ENCODE peak calls at places on chromosomes 13 and 19, in seven cellular contexts. V, D, K, S, Q, F and Y are unnamed samples. For H3K4me1, the result is how much of the 10 kb centered on the place peaks cover.

GRCh38 chr13:84137292-84137691 is 255.0 kb upstream of the SLITRK1 start:
- DNase-seq in V (no peak), D (no peak), K (peak), S (no peak), Q (no peak), F (no peak), Y (no peak)

GRCh38 chr13:38566526-38566925 is 120.4 kb upstream of the FREM2 start:
- DNase-seq in V (no peak), D (no peak), K (no peak), S (no peak), Q (no peak), F (no peak), Y (peak)

GRCh38 chr13:27406178-27406939 is 18.1 kb upstream of the GTF3A start:
- DNase-seq in V (no peak), D (no peak), K (no peak), S (peak), Q (no peak), F (no peak), Y (peak)

GRCh38 chr13:33345842-33346241 is 60.3 kb upstream of the STARD13 start:
- DNase-seq in V (no peak), D (no peak), K (no peak), S (no peak), Q (no peak), F (no peak), Y (no peak)

GRCh38 chr13:107669356-107669755 is 546.0 kb downstream of the LIG4 start:
- DNase-seq in V (no peak), D (no peak), K (no peak), S (no peak), Q (no peak), F (no peak), Y (no peak)

GRCh38 chr19:46955114-46955812 is 64.4 kb upstream of the NPAS1 start:
- DNase-seq in V (no peak), D (no peak), K (no peak), S (no peak), Q (no peak), F (no peak), Y (no peak)

GRCh38 chr19:29145756-29146155 is 67.2 kb downstream of the UQCRFS1 start:
- DNase-seq in V (no peak), D (no peak), K (no peak), S (no peak), Q (no peak), F (no peak), Y (no peak)

GRCh38 chr13:83503424-83503823 is 378.9 kb downstream of the SLITRK1 start:
- DNase-seq in V (no peak), D (no peak), K (no peak), S (no peak), Q (no peak), F (no peak), Y (no peak)

GRCh38 chr13:83184819-83185218 is 697.5 kb downstream of the SLITRK1 start:
- DNase-seq in V (no peak), D (no peak), K (no peak), S (no peak), Q (no peak), F (no peak), Y (no peak)

GRCh38 chr13:69108486-69108885 is 999.1 kb upstream of the ATXN8OS start:
- DNase-seq in V (no peak), D (no peak), K (no peak), S (no peak), Q (no peak), F (no peak), Y (no peak)

GRCh38 chr19:54114340-54114826 is 1.1 kb downstream of the TFPT start:
- DNase-seq in V (peak), D (no peak), K (peak), S (no peak), Q (no peak), F (peak), Y (peak)

GRCh38 chr19:4694211-4694987 is 24.3 kb upstream of the MYDGF start:
- DNase-seq in V (no peak), D (peak), K (peak), S (peak), Q (peak), F (peak), Y (peak)

GRCh38 chr13:73223372-73223781 is 164.6 kb downstream of the KLF5 start:
- DNase-seq in V (no peak), D (no peak), K (no peak), S (no peak), Q (no peak), F (no peak), Y (no peak)

GRCh38 chr19:29256516-29256915 is 43.6 kb upstream of the UQCRFS1 start:
- DNase-seq in V (no peak), D (no peak), K (no peak), S (no peak), Q (no peak), F (no peak), Y (no peak)

GRCh38 chr19:12872941-12873890 is 8.0 kb downstream of the DNASE2 start:
- DNase-seq in V (no peak), D (no peak), K (peak), S (no peak), Q (no peak), F (peak), Y (peak)

GRCh38 chr13:22596157-22596863 is 584.5 kb upstream of the SGCG start:
- DNase-seq in V (no peak), D (no peak), K (no peak), S (no peak), Q (no peak), F (no peak), Y (no peak)

GRCh38 chr13:28501547-28501946 is 6.6 kb upstream of the FLT1 start:
- DNase-seq in V (no peak), D (no peak), K (no peak), S (no peak), Q (peak), F (no peak), Y (peak)

GRCh38 chr13:85099245-85099644 is 700.0 kb downstream of the SLITRK6 start:
- DNase-seq in V (no peak), D (no peak), K (no peak), S (no peak), Q (no peak), F (no peak), Y (no peak)

GRCh38 chr19:16381756-16382401 is 57.3 kb downstream of the KLF2 start:
- DNase-seq in V (peak), D (peak), K (peak), S (no peak), Q (peak), F (peak), Y (no peak)

GRCh38 chr19:30070970-30071632 is 129.1 kb downstream of the URI1 start:
- DNase-seq in V (peak), D (no peak), K (peak), S (no peak), Q (peak), F (peak), Y (no peak)

GRCh38 chr13:46575843-46576242 is 22.9 kb downstream of the LRCH1 start:
- DNase-seq in V (no peak), D (no peak), K (no peak), S (no peak), Q (no peak), F (no peak), Y (no peak)

GRCh38 chr19:31436121-31436776 is 87.0 kb upstream of the TSHZ3 start:
- DNase-seq in V (no peak), D (no peak), K (no peak), S (no peak), Q (no peak), F (no peak), Y (no peak)

GRCh38 chr13:88802886-88803285 is 1131.7 kb downstream of the SLITRK5 start:
- DNase-seq in V (no peak), D (no peak), K (no peak), S (no peak), Q (no peak), F (no peak), Y (no peak)

DNA sequence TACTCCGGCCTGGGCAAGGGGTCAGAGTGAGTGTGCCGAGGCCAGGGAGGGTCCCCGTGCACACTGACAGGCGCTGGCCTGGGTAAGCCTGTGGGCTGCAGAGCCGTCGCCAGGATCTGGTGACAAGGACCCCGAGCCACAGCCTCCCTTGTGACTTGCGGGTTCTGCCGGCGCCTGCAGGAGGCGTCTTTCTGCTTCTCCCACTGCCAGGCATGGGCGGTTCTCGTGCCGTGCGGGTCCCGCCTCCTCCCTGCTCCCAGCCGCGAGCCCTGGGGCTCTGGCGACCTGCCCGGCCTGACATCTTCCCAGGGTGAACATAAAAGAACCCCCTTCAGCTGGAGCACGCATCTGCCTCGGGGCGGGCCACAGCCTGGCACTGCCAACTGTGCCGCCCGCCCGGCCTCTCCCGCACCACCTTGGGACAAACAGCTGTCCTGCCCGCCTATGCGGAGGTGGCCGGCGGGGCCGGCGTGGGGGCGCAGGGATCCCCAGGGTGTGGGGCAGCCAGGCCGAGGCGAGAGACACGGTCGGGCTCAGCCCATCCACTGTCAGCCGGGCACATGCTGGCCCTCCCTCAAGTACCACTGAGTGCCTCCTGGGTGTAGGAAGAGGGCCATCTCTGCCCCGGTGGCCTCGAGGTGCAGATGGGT is 1.5 kb upstream of the HCN2 start:
- DNase-seq in V (peak), D (no peak), K (peak), S (no peak), Q (peak), F (peak), Y (peak)
- H3K4me3 ChIP-seq in V (no peak), D (no peak), K (no peak), S (peak), Q (peak), F (no peak), Y (peak)

GRCh38 chr19:55321466-55321865 is 3.7 kb downstream of the TMEM150B start:
- DNase-seq in V (peak), D (no peak), K (peak), S (no peak), Q (no peak), F (no peak), Y (no peak)

GRCh38 chr19:55322495-55322894 is 2.6 kb downstream of the TMEM150B start:
- DNase-seq in V (peak), D (no peak), K (peak), S (no peak), Q (no peak), F (peak), Y (no peak)

GRCh38 chr19:55325172-55325571 is at the start of gene TMEM150B:
- DNase-seq in V (no peak), D (no peak), K (no peak), S (no peak), Q (no peak), F (no peak), Y (no peak)

GRCh38 chr19:55320844-55321419 is 4.2 kb downstream of the TMEM150B start:
- DNase-seq in V (no peak), D (no peak), K (no peak), S (no peak), Q (no peak), F (no peak), Y (no peak)

GRCh38 chr19:55324705-55325104 is 436 bp downstream of the TMEM150B start:
- DNase-seq in V (no peak), D (no peak), K (no peak), S (no peak), Q (no peak), F (no peak), Y (no peak)
- H3K4me1 ChIP-seq in V (under half), D (under half), K (under half), S (under half), Q (under half), F (under half), Y (under half)

GRCh38 chr19:17625043-17625442 is 63.1 kb downstream of the UNC13A start:
- DNase-seq in V (no peak), D (no peak), K (no peak), S (no peak), Q (no peak), F (no peak), Y (no peak)
- TF ChIP-seq CTCF in V (no peak), D (no peak), K (no peak), S (no peak), Q (no peak), F (no peak), Y (no peak)

GRCh38 chr19:36246006-36246391 is 31.1 kb downstream of the ZNF146 start:
- DNase-seq in V (no peak), D (no peak), K (no peak), S (no peak), Q (no peak), F (no peak), Y (no peak)
- H3K4me3 ChIP-seq in V (no peak), D (peak), K (no peak), S (no peak), Q (peak), F (no peak), Y (peak)

DNA sequence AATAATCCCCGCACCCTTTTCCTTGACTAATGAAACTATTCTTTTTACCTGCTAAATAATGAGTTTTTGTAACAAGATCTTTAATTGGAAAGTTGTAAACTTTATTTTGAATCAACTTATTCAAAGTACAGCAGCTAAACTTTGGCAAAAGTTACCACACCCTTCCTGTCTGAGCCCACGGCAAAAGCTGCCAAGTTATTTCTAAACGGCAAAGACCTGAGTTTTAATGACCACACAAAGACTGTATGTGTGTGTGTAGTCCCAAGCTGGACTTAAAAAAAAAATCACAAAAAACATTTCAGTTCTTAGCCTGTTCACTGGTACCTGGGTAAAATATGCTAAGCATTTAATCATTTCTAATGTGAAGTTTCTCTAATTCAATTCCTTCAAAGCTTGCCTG is 60.7 kb downstream of the ZAR1L start:
- DNase-seq in V (no peak), D (no peak), K (no peak), S (no peak), Q (no peak), F (no peak), Y (no peak)
- H3K4me1 ChIP-seq in V (under half), D (under half), K (under half), S (under half), Q (half or more), F (under half), Y (under half)

DNA sequence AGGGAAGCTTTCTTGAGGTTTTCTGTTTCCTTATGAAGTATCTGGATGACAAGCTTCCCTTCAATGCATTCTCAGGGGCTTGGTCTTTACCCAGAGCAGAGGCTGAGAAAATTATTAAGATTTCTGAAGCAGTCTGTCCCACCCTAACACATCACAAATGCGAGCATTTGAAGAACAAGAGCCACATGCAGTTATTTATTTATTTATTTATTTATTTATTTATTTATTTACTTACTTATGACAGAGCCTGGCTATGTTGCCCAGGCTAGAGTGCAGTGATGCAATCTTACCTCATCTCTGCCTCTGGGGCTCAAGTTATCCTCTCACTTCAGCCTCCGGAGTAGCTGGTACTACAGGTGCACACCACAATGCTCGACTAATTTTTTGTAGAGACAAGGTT is 38.4 kb downstream of the SPRYD7 start:
- DNase-seq in V (no peak), D (no peak), K (no peak), S (no peak), Q (no peak), F (no peak), Y (no peak)
- TF ChIP-seq CTCF in V (no peak), D (no peak), K (no peak), S (no peak), Q (no peak), F (no peak), Y (no peak)

GRCh38 chr13:41916173-41916954 is 44.5 kb downstream of the VWA8 start:
- DNase-seq in V (no peak), D (no peak), K (no peak), S (no peak), Q (no peak), F (no peak), Y (no peak)
- H3K4me3 ChIP-seq in V (no peak), D (no peak), K (no peak), S (no peak), Q (peak), F (no peak), Y (no peak)

DNA sequence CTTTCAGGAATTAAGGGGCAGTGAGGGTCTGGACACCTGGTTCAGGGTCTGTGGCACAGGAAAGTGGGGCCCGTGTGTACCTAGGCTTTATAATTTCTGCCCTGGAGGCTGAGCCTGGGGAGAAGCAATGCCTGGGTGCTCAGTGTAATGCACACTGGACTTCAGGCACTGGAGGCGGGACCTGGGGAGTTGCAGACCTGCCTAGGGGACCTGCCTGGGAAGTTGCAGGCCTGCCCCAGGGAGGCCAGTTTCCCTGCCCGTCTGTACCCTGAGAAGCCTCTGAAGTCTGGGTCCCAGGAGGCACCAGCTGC is 2.5 kb upstream of the TMEM59L start:
- DNase-seq in V (no peak), D (no peak), K (no peak), S (no peak), Q (no peak), F (no peak), Y (no peak)
- H3K4me1 ChIP-seq in V (under half), D (under half), K (under half), S (under half), Q (half or more), F (under half), Y (under half)

GRCh38 chr19:21912654-21913053 is 76.7 kb upstream of the ZNF43 start:
- DNase-seq in V (no peak), D (no peak), K (no peak), S (no peak), Q (no peak), F (no peak), Y (no peak)
- TF ChIP-seq CTCF in V (no peak), D (no peak), K (no peak), S (no peak), Q (no peak), F (no peak), Y (peak)

GRCh38 chr13:113124211-113125025 is 1.8 kb downstream of the F10 start:
- DNase-seq in V (peak), D (peak), K (no peak), S (no peak), Q (no peak), F (no peak), Y (no peak)

GRCh38 chr13:113121928-113122420 is 625 bp upstream of the F10 start:
- DNase-seq in V (no peak), D (no peak), K (no peak), S (no peak), Q (no peak), F (no peak), Y (no peak)

GRCh38 chr13:113121183-113121927 is 1.2 kb upstream of the F10 start:
- DNase-seq in V (no peak), D (no peak), K (no peak), S (no peak), Q (no peak), F (no peak), Y (no peak)

GRCh38 chr13:113123226-113124150 is 889 bp downstream of the F10 start:
- DNase-seq in V (peak), D (no peak), K (no peak), S (no peak), Q (no peak), F (no peak), Y (no peak)

DNA sequence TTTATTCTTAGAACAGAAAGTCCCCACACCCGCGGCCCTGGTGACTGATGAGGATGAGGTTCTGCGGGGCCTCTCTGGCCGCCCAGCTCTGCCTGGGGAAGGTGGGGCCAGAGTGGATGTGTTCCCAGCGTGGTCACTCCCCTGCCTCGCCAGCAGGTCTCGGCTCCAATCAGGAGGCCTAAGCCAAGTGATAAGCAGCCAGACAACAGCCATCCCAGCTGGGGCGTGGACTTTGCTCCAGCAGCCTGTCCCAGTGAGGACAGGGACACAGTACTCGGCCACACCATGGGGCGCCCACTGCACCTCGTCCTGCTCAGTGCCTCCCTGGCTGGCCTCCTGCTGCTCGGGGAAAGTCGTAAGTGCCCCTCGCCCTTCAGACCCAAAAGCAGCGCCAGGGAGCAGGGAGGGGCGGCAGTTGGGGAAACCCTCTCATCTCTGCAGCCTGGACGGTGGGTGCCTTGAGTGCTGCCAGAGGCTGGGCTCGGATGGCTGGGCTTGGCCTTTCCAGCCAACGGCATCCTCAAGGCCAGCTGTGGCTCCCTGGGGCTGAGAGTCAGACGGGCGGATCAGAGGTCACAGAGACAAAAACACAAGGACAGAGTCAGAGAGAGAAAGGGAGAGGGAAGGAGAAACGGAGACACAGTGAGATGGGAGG is at the start of gene F10:
- DNase-seq in V (peak), D (peak), K (peak), S (no peak), Q (peak), F (peak), Y (peak)
- H3K4me3 ChIP-seq in V (no peak), D (peak), K (no peak), S (no peak), Q (peak), F (no peak), Y (no peak)